ENCODE peak calls at places on chromosomes 2 and 18, in nine cellular contexts. One of them, this sample, is unnamed.

GRCh38 chr18:34773378-34773777 is 63.3 kb downstream of the DTNA start:
- DNase-seq in endodermal cell: no peak
- DNase-seq in GM12865: no peak
- DNase-seq in progenitor cell of endocrine pancreas: no peak
- DNase-seq in GM23338: no peak
- DNase-seq in B cell: no peak
- DNase-seq in transverse colon: no peak
- DNase-seq in cardiac muscle cell: no peak
- DNase-seq in stomach: no peak
- DNase-seq in this sample: no peak

GRCh38 chr2:43024515-43024962 is 201.9 kb downstream of the ZFP36L2 start:
- DNase-seq in progenitor cell of endocrine pancreas: peak
- DNase-seq in transverse colon: peak
- DNase-seq in GM23338: peak
- DNase-seq in stomach: peak
- DNase-seq in cardiac muscle cell: peak
- DNase-seq in B cell: peak
- DNase-seq in GM12865: peak
- DNase-seq in endodermal cell: peak
- DNase-seq in this sample: no peak

GRCh38 chr2:1744446-1745170 is at the start of gene PXDN:
- DNase-seq in cardiac muscle cell: no peak
- DNase-seq in transverse colon: peak
- DNase-seq in progenitor cell of endocrine pancreas: peak
- DNase-seq in GM23338: peak
- DNase-seq in stomach: no peak
- DNase-seq in GM12865: no peak
- DNase-seq in B cell: no peak
- DNase-seq in endodermal cell: peak
- DNase-seq in this sample: no peak

GRCh38 chr2:88443353-88443938 is 9.0 kb downstream of the FOXI3 start:
- DNase-seq in stomach: no peak
- DNase-seq in endodermal cell: peak
- DNase-seq in B cell: no peak
- DNase-seq in GM23338: peak
- DNase-seq in cardiac muscle cell: no peak
- DNase-seq in GM12865: no peak
- DNase-seq in progenitor cell of endocrine pancreas: no peak
- DNase-seq in transverse colon: no peak
- DNase-seq in this sample: no peak

GRCh38 chr2:132589060-132589765 is 80.8 kb downstream of the LYPD1 start:
- DNase-seq in cardiac muscle cell: no peak
- DNase-seq in GM12865: no peak
- DNase-seq in B cell: no peak
- DNase-seq in endodermal cell: no peak
- DNase-seq in transverse colon: no peak
- DNase-seq in GM23338: peak
- DNase-seq in stomach: no peak
- DNase-seq in progenitor cell of endocrine pancreas: no peak
- DNase-seq in this sample: no peak

GRCh38 chr18:42183746-42184145 is 228.7 kb downstream of the PIK3C3 start:
- DNase-seq in GM12865: no peak
- DNase-seq in transverse colon: no peak
- DNase-seq in cardiac muscle cell: no peak
- DNase-seq in endodermal cell: no peak
- DNase-seq in B cell: no peak
- DNase-seq in progenitor cell of endocrine pancreas: no peak
- DNase-seq in stomach: no peak
- DNase-seq in GM23338: no peak
- DNase-seq in this sample: no peak

GRCh38 chr2:99552529-99552928 is 62.7 kb upstream of the REV1 start:
- DNase-seq in GM12865: no peak
- DNase-seq in B cell: no peak
- DNase-seq in cardiac muscle cell: no peak
- DNase-seq in progenitor cell of endocrine pancreas: no peak
- DNase-seq in transverse colon: no peak
- DNase-seq in endodermal cell: no peak
- DNase-seq in GM23338: no peak
- DNase-seq in stomach: peak
- DNase-seq in this sample: no peak

GRCh38 chr2:162430323-162430722 is 86.4 kb downstream of the GCA start:
- DNase-seq in progenitor cell of endocrine pancreas: no peak
- DNase-seq in B cell: no peak
- DNase-seq in cardiac muscle cell: peak
- DNase-seq in GM12865: no peak
- DNase-seq in endodermal cell: no peak
- DNase-seq in stomach: peak
- DNase-seq in transverse colon: no peak
- DNase-seq in GM23338: peak
- DNase-seq in this sample: no peak

GRCh38 chr18:55503167-55503820 is 84.7 kb downstream of the TCF4 start:
- DNase-seq in cardiac muscle cell: no peak
- DNase-seq in B cell: no peak
- DNase-seq in GM23338: no peak
- DNase-seq in GM12865: no peak
- DNase-seq in stomach: no peak
- DNase-seq in endodermal cell: no peak
- DNase-seq in transverse colon: no peak
- DNase-seq in progenitor cell of endocrine pancreas: no peak
- DNase-seq in this sample: no peak

GRCh38 chr2:8211384-8211783 is 470.5 kb upstream of the ID2 start:
- DNase-seq in endodermal cell: no peak
- DNase-seq in GM12865: no peak
- DNase-seq in transverse colon: no peak
- DNase-seq in progenitor cell of endocrine pancreas: no peak
- DNase-seq in GM23338: no peak
- DNase-seq in stomach: no peak
- DNase-seq in B cell: no peak
- DNase-seq in cardiac muscle cell: no peak
- DNase-seq in this sample: no peak

GRCh38 chr2:126657146-126657635 is 1.2 kb downstream of the GYPC start:
- DNase-seq in endodermal cell: peak
- DNase-seq in GM12865: peak
- DNase-seq in GM23338: peak
- DNase-seq in B cell: no peak
- DNase-seq in cardiac muscle cell: no peak
- DNase-seq in transverse colon: peak
- DNase-seq in stomach: peak
- DNase-seq in progenitor cell of endocrine pancreas: no peak
- DNase-seq in this sample: no peak

GRCh38 chr2:191222507-191222906 is 22.7 kb upstream of the MYO1B start:
- DNase-seq in GM12865: peak
- DNase-seq in endodermal cell: no peak
- DNase-seq in transverse colon: no peak
- DNase-seq in stomach: no peak
- DNase-seq in B cell: no peak
- DNase-seq in progenitor cell of endocrine pancreas: no peak
- DNase-seq in cardiac muscle cell: no peak
- DNase-seq in GM23338: no peak
- DNase-seq in this sample: no peak

GRCh38 chr2:197296861-197297260 is 13.7 kb downstream of the ANKRD44 start:
- DNase-seq in transverse colon: no peak
- DNase-seq in progenitor cell of endocrine pancreas: no peak
- DNase-seq in GM12865: no peak
- DNase-seq in B cell: no peak
- DNase-seq in GM23338: no peak
- DNase-seq in endodermal cell: no peak
- DNase-seq in stomach: no peak
- DNase-seq in cardiac muscle cell: no peak
- DNase-seq in this sample: no peak

GRCh38 chr18:57437433-57437781 is 2.2 kb downstream of the ONECUT2 start:
- DNase-seq in transverse colon: no peak
- DNase-seq in progenitor cell of endocrine pancreas: peak
- DNase-seq in stomach: no peak
- DNase-seq in GM23338: peak
- DNase-seq in cardiac muscle cell: no peak
- DNase-seq in B cell: no peak
- DNase-seq in GM12865: no peak
- DNase-seq in endodermal cell: peak
- DNase-seq in this sample: no peak

GRCh38 chr18:53950545-53950944 is 273.9 kb downstream of the MBD2 start:
- DNase-seq in stomach: no peak
- DNase-seq in B cell: no peak
- DNase-seq in GM12865: no peak
- DNase-seq in transverse colon: no peak
- DNase-seq in cardiac muscle cell: no peak
- DNase-seq in progenitor cell of endocrine pancreas: no peak
- DNase-seq in GM23338: peak
- DNase-seq in endodermal cell: no peak
- DNase-seq in this sample: no peak
- TF ChIP-seq CTCF in stomach: no peak
- TF ChIP-seq CTCF in B cell: no peak
- TF ChIP-seq CTCF in GM12865: no peak
- TF ChIP-seq CTCF in transverse colon: no peak
- TF ChIP-seq CTCF in cardiac muscle cell: no peak
- TF ChIP-seq CTCF in progenitor cell of endocrine pancreas: no peak
- TF ChIP-seq CTCF in GM23338: peak
- TF ChIP-seq CTCF in endodermal cell: peak
- TF ChIP-seq CTCF in this sample: no peak

GRCh38 chr2:20447437-20448245 is 767 bp downstream of the RHOB start:
- DNase-seq in cardiac muscle cell: peak
- DNase-seq in stomach: peak
- DNase-seq in GM23338: peak
- DNase-seq in B cell: peak
- DNase-seq in GM12865: peak
- DNase-seq in endodermal cell: peak
- DNase-seq in transverse colon: peak
- DNase-seq in progenitor cell of endocrine pancreas: no peak
- DNase-seq in this sample: no peak
- TF ChIP-seq CTCF in cardiac muscle cell: no peak
- TF ChIP-seq CTCF in stomach: no peak
- TF ChIP-seq CTCF in GM23338: no peak
- TF ChIP-seq CTCF in B cell: no peak
- TF ChIP-seq CTCF in GM12865: peak
- TF ChIP-seq CTCF in endodermal cell: no peak
- TF ChIP-seq CTCF in transverse colon: no peak
- TF ChIP-seq CTCF in progenitor cell of endocrine pancreas: no peak
- TF ChIP-seq CTCF in this sample: no peak

GRCh38 chr2:79393806-79394484 is 118.9 kb upstream of the CTNNA2 start:
- DNase-seq in GM12865: no peak
- DNase-seq in transverse colon: no peak
- DNase-seq in stomach: no peak
- DNase-seq in endodermal cell: peak
- DNase-seq in GM23338: peak
- DNase-seq in progenitor cell of endocrine pancreas: peak
- DNase-seq in cardiac muscle cell: peak
- DNase-seq in B cell: no peak
- DNase-seq in this sample: no peak
- TF ChIP-seq CTCF in GM12865: no peak
- TF ChIP-seq CTCF in transverse colon: no peak
- TF ChIP-seq CTCF in stomach: no peak
- TF ChIP-seq CTCF in endodermal cell: peak
- TF ChIP-seq CTCF in GM23338: peak
- TF ChIP-seq CTCF in progenitor cell of endocrine pancreas: no peak
- TF ChIP-seq CTCF in cardiac muscle cell: no peak
- TF ChIP-seq CTCF in B cell: no peak
- TF ChIP-seq CTCF in this sample: no peak

DNA sequence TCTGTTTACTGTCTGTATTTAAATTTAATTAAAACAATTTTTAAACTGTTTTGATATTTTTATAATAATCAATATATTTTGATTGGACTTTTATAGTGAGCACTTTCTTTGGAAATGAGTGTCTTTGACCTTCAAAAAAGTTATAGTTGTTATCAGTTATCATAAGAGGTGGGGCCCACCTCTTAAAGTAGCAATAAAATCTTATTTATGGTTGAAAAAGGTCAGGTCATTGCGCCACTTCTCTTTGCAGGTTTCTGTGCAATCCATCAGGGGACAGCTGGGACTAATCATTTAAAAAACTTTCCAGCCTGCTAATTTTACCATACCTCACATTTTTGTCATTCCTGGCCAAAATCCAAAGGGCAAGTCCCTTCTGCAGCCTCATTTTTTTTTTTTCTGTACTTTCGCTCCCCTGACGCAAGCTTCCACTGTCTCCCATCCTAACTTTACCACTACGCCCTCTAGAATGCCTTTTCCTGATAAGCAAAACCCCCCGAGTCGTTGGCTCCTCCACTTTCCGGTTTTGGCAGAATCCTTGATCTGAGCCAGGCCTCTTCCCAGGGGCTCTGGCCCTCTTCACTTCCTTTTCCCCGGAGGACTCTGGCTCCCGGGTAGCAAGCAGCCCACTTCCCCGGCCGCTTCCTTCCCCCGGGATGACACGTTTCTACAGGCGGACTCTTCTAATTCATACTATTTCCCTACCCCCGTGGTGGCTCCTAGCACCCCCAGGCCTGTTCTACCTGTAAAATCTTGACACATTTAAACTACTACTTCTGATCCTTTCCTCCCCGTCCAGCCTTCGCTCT is 1.1 kb upstream of the SEH1L start:
- DNase-seq in stomach: peak
- DNase-seq in progenitor cell of endocrine pancreas: no peak
- DNase-seq in GM23338: peak
- DNase-seq in transverse colon: peak
- DNase-seq in endodermal cell: peak
- DNase-seq in cardiac muscle cell: peak
- DNase-seq in GM12865: peak
- DNase-seq in B cell: no peak
- DNase-seq in this sample: no peak
- TF ChIP-seq CTCF in stomach: no peak
- TF ChIP-seq CTCF in progenitor cell of endocrine pancreas: no peak
- TF ChIP-seq CTCF in GM23338: peak
- TF ChIP-seq CTCF in transverse colon: no peak
- TF ChIP-seq CTCF in endodermal cell: peak
- TF ChIP-seq CTCF in cardiac muscle cell: no peak
- TF ChIP-seq CTCF in GM12865: no peak
- TF ChIP-seq CTCF in B cell: no peak
- TF ChIP-seq CTCF in this sample: no peak

DNA sequence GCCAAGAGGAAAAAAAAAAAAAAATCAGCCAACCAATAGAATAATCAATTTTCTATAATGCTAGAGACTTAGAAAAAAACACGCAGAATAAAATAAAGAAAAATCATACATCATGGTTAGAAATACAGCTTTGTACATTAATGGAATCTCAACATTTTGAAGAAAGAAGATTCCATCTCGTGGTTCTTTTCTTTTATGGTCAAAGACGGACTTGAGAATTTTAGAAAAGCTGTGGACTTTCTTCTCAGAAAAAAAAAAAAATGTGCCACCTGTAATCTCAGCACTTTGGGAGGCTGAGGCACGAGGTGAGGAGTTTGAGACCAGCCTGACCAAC is 41.8 kb upstream of the ATIC start:
- DNase-seq in GM12865: no peak
- DNase-seq in GM23338: no peak
- DNase-seq in endodermal cell: no peak
- DNase-seq in B cell: no peak
- DNase-seq in stomach: no peak
- DNase-seq in transverse colon: no peak
- DNase-seq in progenitor cell of endocrine pancreas: no peak
- DNase-seq in cardiac muscle cell: no peak
- DNase-seq in this sample: no peak
- TF ChIP-seq CTCF in GM12865: no peak
- TF ChIP-seq CTCF in GM23338: no peak
- TF ChIP-seq CTCF in endodermal cell: peak
- TF ChIP-seq CTCF in B cell: peak
- TF ChIP-seq CTCF in stomach: no peak
- TF ChIP-seq CTCF in transverse colon: no peak
- TF ChIP-seq CTCF in progenitor cell of endocrine pancreas: peak
- TF ChIP-seq CTCF in cardiac muscle cell: no peak
- TF ChIP-seq CTCF in this sample: peak

This sample was measured in CD14-positive monocyte.